ENCODE peak calls at places on chromosomes 16 and 17, in six cellular contexts. L is A549, D is small intestine, Q is pancreas, G is kidney epithelial cell, W is gastrocnemius medialis. B is an unnamed sample.

GRCh38 chr16:24257965-24258364 is 1.8 kb downstream of the CACNG3 start:
- DNase-seq in W (no peak), D (no peak), G (no peak), Q (no peak), L (peak), B (no peak)

GRCh38 chr17:78322327-78322857 is 37.5 kb downstream of the SOCS3 start:
- DNase-seq in Q (no peak), G (no peak), D (no peak), L (no peak), W (no peak), B (no peak)

GRCh38 chr16:73298562-73298961 is 250.6 kb upstream of the ZFHX3 start:
- DNase-seq in D (no peak), Q (no peak), L (no peak), W (no peak), G (peak), B (peak)

GRCh38 chr16:49837673-49838360 is 18.1 kb downstream of the ZNF423 start:
- DNase-seq in D (no peak), L (no peak), Q (no peak), G (no peak), W (no peak), B (no peak)

GRCh38 chr17:28985950-28986713 is 19.7 kb downstream of the SEZ6 start:
- DNase-seq in W (no peak), Q (no peak), D (no peak), G (no peak), L (no peak), B (no peak)

GRCh38 chr16:89363621-89364393 is 126.6 kb downstream of the ANKRD11 start:
- DNase-seq in W (peak), D (peak), G (no peak), Q (peak), L (peak), B (peak)

GRCh38 chr17:79617740-79618382 is 7.0 kb upstream of the RBFOX3 start:
- DNase-seq in L (no peak), G (no peak), D (no peak), W (no peak), Q (peak), B (no peak)

GRCh38 chr17:74430706-74431567 is 951 bp upstream of the GPRC5C start:
- DNase-seq in D (peak), W (peak), L (peak), G (peak), Q (peak), B (peak)

GRCh38 chr17:75397217-75397616 is 8.3 kb downstream of the GRB2 start:
- DNase-seq in Q (no peak), G (no peak), L (no peak), W (no peak), D (no peak), B (no peak)

GRCh38 chr16:27762441-27762840 is 212.5 kb downstream of the KATNIP start:
- DNase-seq in G (peak), D (no peak), W (no peak), L (no peak), Q (no peak), B (peak)

GRCh38 chr17:77786090-77786489 is 172.4 kb upstream of the TNRC6C start:
- DNase-seq in W (no peak), Q (no peak), D (no peak), G (no peak), L (no peak), B (no peak)

GRCh38 chr16:85446846-85447656 is 166.1 kb upstream of the GSE1 start:
- DNase-seq in D (peak), L (no peak), G (no peak), W (peak), Q (no peak), B (no peak)

GRCh38 chr17:82782657-82783207 is 30.9 kb downstream of the TBCD start:
- DNase-seq in D (no peak), G (no peak), W (no peak), Q (no peak), L (no peak), B (no peak)

GRCh38 chr17:10022416-10022815 is 117.3 kb upstream of the RCVRN start:
- DNase-seq in W (peak), Q (no peak), L (no peak), D (no peak), G (no peak), B (no peak)

GRCh38 chr17:67785122-67785477 is 40.2 kb upstream of the BPTF start:
- DNase-seq in D (no peak), W (no peak), L (no peak), Q (peak), G (no peak), B (no peak)

GRCh38 chr17:66636111-66636510 is 198.8 kb upstream of the CACNG5 start:
- DNase-seq in W (no peak), L (no peak), G (peak), D (no peak), Q (no peak), B (peak)

GRCh38 chr16:80008857-80009256 is 408.3 kb upstream of the MAF start:
- DNase-seq in W (no peak), Q (no peak), G (no peak), L (no peak), D (no peak), B (no peak)

GRCh38 chr17:36597866-36598777 is 3.3 kb upstream of the MRM1 start:
- DNase-seq in W (no peak), D (no peak), Q (no peak), G (no peak), L (no peak), B (no peak)

GRCh38 chr17:40325156-40326013 is 16.4 kb downstream of the RARA start:
- DNase-seq in Q (peak), G (no peak), D (no peak), L (no peak), W (no peak), B (no peak)

GRCh38 chr17:40322417-40323315 is 13.7 kb downstream of the RARA start:
- DNase-seq in L (peak), Q (peak), W (peak), G (no peak), D (peak), B (no peak)

GRCh38 chr17:40323317-40323716 is 14.3 kb downstream of the RARA start:
- DNase-seq in D (no peak), L (no peak), W (no peak), G (no peak), Q (peak), B (no peak)

GRCh38 chr17:40321502-40322416 is 12.8 kb downstream of the RARA start:
- DNase-seq in W (peak), G (no peak), Q (peak), D (no peak), L (no peak), B (no peak)

GRCh38 chr17:40323731-40324650 is 15.0 kb downstream of the RARA start:
- DNase-seq in L (no peak), Q (peak), W (peak), G (no peak), D (no peak), B (no peak)
- H3K4me3 ChIP-seq in L (no peak), Q (no peak), W (no peak), G (no peak), D (no peak), B (no peak)

GRCh38 chr17:49495842-49496182 is 719 bp downstream of the NGFR start:
- DNase-seq in D (no peak), Q (no peak), G (no peak), W (no peak), L (no peak), B (no peak)
- H3K4me3 ChIP-seq in D (peak), Q (peak), G (peak), W (peak), L (peak), B (peak)

GRCh38 chr16:46974352-46974751 is 878 bp upstream of the DNAJA2 start:
- DNase-seq in D (peak), L (peak), W (no peak), Q (no peak), G (no peak), B (no peak)
- H3K4me3 ChIP-seq in D (no peak), L (peak), W (peak), Q (peak), G (no peak), B (peak)

GRCh38 chr16:4319454-4319853 is 3.6 kb downstream of the GLIS2 start:
- DNase-seq in W (no peak), Q (peak), G (no peak), L (no peak), D (no peak), B (no peak)
- H3K4me3 ChIP-seq in W (no peak), Q (no peak), G (peak), L (no peak), D (no peak), B (no peak)

DNA sequence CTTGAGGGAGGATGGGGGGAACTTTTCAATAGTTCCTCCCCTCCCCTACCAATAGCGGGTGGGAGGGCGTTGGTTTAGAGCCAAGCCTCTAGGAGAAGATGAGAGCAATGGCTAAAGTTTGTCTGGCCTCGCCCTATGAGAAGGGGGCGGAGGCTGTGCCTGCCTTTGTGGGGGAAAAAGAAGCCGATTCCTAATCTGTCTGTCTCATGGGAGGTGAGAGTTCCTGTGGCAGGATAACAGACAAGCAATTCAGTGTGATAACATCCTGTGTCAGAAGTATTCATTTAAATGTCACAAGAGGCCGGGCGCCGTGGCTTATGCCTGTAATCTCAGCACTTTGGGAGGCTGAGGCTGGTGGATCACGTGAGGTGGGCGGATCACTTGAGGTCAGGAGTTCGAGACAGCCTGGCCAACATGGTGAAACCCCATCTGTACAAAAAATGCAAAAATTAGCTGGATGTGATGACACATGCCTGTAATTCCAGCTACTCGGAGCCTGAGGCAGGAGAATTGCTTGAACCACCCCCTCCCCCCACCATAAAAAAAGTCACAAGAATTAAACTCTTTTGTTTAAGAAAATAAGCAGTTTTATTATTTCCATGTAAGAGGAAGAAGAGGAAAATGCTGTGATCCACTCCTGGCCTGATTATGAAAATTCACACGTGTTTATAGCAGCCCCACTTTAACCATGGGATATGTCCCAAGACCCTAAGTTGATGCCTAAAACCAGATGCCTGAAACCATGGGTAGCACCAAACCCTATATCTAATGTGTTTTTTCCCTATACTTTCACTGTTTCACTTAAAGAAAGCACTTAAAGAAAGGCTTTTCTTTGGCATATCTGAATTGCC is 1.7 kb downstream of the SLFN5 start:
- DNase-seq in D (peak), Q (no peak), L (peak), W (peak), G (no peak), B (no peak)
- H3K4me3 ChIP-seq in D (peak), Q (no peak), L (peak), W (peak), G (peak), B (peak)

GRCh38 chr17:35486920-35487727 is 38.6 kb upstream of the SLFN13 start:
- DNase-seq in W (peak), L (no peak), G (peak), D (peak), Q (peak), B (no peak)
- H3K4me3 ChIP-seq in W (peak), L (peak), G (peak), D (peak), Q (peak), B (peak)

B was measured in astrocyte of the cerebellum.